ENCODE peak calls at places on chromosomes 16 and 17, in four cellular contexts. D is mammary epithelial cell; K is T-helper 17 cell; W is stimulated activated CD4-positive, alpha-beta T cell treated with anti-CD3 and anti-CD28 coated beads, TNF-alpha, amount 100 ng/mL, for 4 hours. M is an unnamed sample.

GRCh38 chr16:75570351-75571104 is 4.3 kb downstream of the GABARAPL2 start:
- DNase-seq in W (no peak), K (no peak), D (no peak), M (no peak)

GRCh38 chr17:65990593-65990992 is 201.3 kb downstream of the CEP112 start:
- DNase-seq in K (no peak), D (no peak), W (no peak), M (no peak)

GRCh38 chr16:30335598-30336474 is 19.3 kb downstream of the CD2BP2 start:
- DNase-seq in W (no peak), K (no peak), D (peak), M (no peak)

GRCh38 chr17:60231234-60231633 is 81.5 kb downstream of the CA4 start:
- DNase-seq in K (no peak), W (no peak), D (peak), M (no peak)

GRCh38 chr16:69110406-69110805 is 5.0 kb downstream of the HAS3 start:
- DNase-seq in W (no peak), D (no peak), K (no peak), M (no peak)

GRCh38 chr17:44006581-44007345 is 2.3 kb downstream of the NAGS start:
- DNase-seq in K (peak), W (peak), D (peak), M (peak)

GRCh38 chr17:45342871-45343526 is 26.2 kb upstream of the MAP3K14 start:
- DNase-seq in K (no peak), W (no peak), D (no peak), M (no peak)

GRCh38 chr17:16013943-16014407 is 14.4 kb downstream of the TTC19 start:
- DNase-seq in K (no peak), W (no peak), D (peak), M (no peak)

GRCh38 chr17:72338847-72339790 is 218.3 kb downstream of the SOX9 start:
- DNase-seq in D (peak), K (no peak), W (no peak), M (no peak)

GRCh38 chr16:89325861-89326471 is 108.5 kb downstream of the ZNF778 start:
- DNase-seq in K (no peak), D (peak), W (no peak), M (no peak)

GRCh38 chr17:72461757-72462156 is 340.9 kb downstream of the SOX9 start:
- DNase-seq in W (no peak), K (no peak), D (no peak), M (no peak)

GRCh38 chr17:37179893-37180292 is 195.9 kb upstream of the C17orf78 start:
- DNase-seq in D (peak), K (no peak), W (no peak), M (no peak)

GRCh38 chr16:22671301-22672076 is 142.5 kb upstream of the HS3ST2 start:
- DNase-seq in D (no peak), W (no peak), K (no peak), M (no peak)

GRCh38 chr16:51474414-51475091 is 323.5 kb upstream of the SALL1 start:
- DNase-seq in D (no peak), K (no peak), W (no peak), M (no peak)